ENCODE peak calls at places on chromosomes 2 and 18, in four cellular contexts. One of them, this sample, is unnamed.

GRCh38 chr2:240234503-240234951 is 94.1 kb upstream of the OTOS start:
- DNase-seq in upper lobe of right lung: peak; percentile 56
- DNase-seq in body of pancreas: no peak
- DNase-seq in IMR-90: peak; percentile 8
- DNase-seq in this sample: no peak

GRCh38 chr2:37679072-37679695 is 7.7 kb upstream of the CDC42EP3 start:
- DNase-seq in upper lobe of right lung: no peak
- DNase-seq in body of pancreas: no peak
- DNase-seq in IMR-90: no peak
- DNase-seq in this sample: no peak

GRCh38 chr2:152425765-152426710 is 91.1 kb downstream of the FMNL2 start:
- DNase-seq in IMR-90: no peak
- DNase-seq in upper lobe of right lung: no peak
- DNase-seq in body of pancreas: no peak
- DNase-seq in this sample: no peak

GRCh38 chr18:47296462-47296861 is 45.0 kb upstream of the SKOR2 start:
- DNase-seq in IMR-90: no peak
- DNase-seq in upper lobe of right lung: no peak
- DNase-seq in body of pancreas: no peak
- DNase-seq in this sample: no peak

GRCh38 chr18:7303306-7303705 is 72.4 kb downstream of the LRRC30 start:
- DNase-seq in body of pancreas: no peak
- DNase-seq in IMR-90: no peak
- DNase-seq in upper lobe of right lung: no peak
- DNase-seq in this sample: no peak

GRCh38 chr18:58183226-58183625 is 139.2 kb downstream of the NEDD4L start:
- DNase-seq in body of pancreas: peak; percentile 72
- DNase-seq in upper lobe of right lung: peak; percentile 70
- DNase-seq in IMR-90: no peak
- DNase-seq in this sample: no peak

GRCh38 chr2:109275120-109276040 is 146.4 kb downstream of the SH3RF3 start:
- DNase-seq in IMR-90: no peak
- DNase-seq in upper lobe of right lung: peak; percentile 61
- DNase-seq in body of pancreas: no peak
- DNase-seq in this sample: no peak

GRCh38 chr18:30328839-30329238 is 713.7 kb downstream of the DSC3 start:
- DNase-seq in body of pancreas: no peak
- DNase-seq in IMR-90: no peak
- DNase-seq in upper lobe of right lung: no peak
- DNase-seq in this sample: no peak

GRCh38 chr2:217414429-217414828 is 554.6 kb upstream of the TNP1 start:
- DNase-seq in body of pancreas: no peak
- DNase-seq in upper lobe of right lung: no peak
- DNase-seq in IMR-90: no peak
- DNase-seq in this sample: no peak

GRCh38 chr2:39419282-39420223 is 17.5 kb downstream of the MAP4K3 start:
- DNase-seq in IMR-90: peak; percentile 80
- DNase-seq in body of pancreas: no peak
- DNase-seq in upper lobe of right lung: no peak
- DNase-seq in this sample: no peak

GRCh38 chr2:122136071-122136470 is 380.6 kb downstream of the TSN start:
- DNase-seq in IMR-90: peak; percentile 21
- DNase-seq in upper lobe of right lung: no peak
- DNase-seq in body of pancreas: no peak
- DNase-seq in this sample: no peak

GRCh38 chr2:235238537-235238936 is 255.3 kb upstream of the AGAP1 start:
- DNase-seq in upper lobe of right lung: no peak
- DNase-seq in body of pancreas: peak; percentile 17
- DNase-seq in IMR-90: peak; percentile 46
- DNase-seq in this sample: no peak

GRCh38 chr18:22544626-22545025 is 126.9 kb upstream of the CTAGE1 start:
- DNase-seq in upper lobe of right lung: no peak
- DNase-seq in body of pancreas: no peak
- DNase-seq in IMR-90: no peak
- DNase-seq in this sample: no peak

GRCh38 chr2:85737481-85737880 is 16.3 kb upstream of the ATOH8 start:
- DNase-seq in IMR-90: peak; percentile 87
- DNase-seq in body of pancreas: peak; percentile 70
- DNase-seq in upper lobe of right lung: peak; percentile 63
- DNase-seq in this sample: no peak

GRCh38 chr2:205086689-205087088 is 541.4 kb downstream of the PARD3B start:
- DNase-seq in IMR-90: peak; percentile 38
- DNase-seq in upper lobe of right lung: no peak
- DNase-seq in body of pancreas: no peak
- DNase-seq in this sample: no peak

GRCh38 chr2:45007356-45007755 is 1.9 kb downstream of the SIX2 start:
- DNase-seq in IMR-90: no peak
- DNase-seq in body of pancreas: no peak
- DNase-seq in upper lobe of right lung: no peak
- DNase-seq in this sample: no peak

GRCh38 chr2:56754066-56754615 is 570.4 kb downstream of the CCDC85A start:
- DNase-seq in IMR-90: no peak
- DNase-seq in upper lobe of right lung: no peak
- DNase-seq in body of pancreas: peak; percentile 6
- DNase-seq in this sample: no peak

GRCh38 chr2:215529271-215529670 is 93.4 kb upstream of the FN1 start:
- DNase-seq in body of pancreas: no peak
- DNase-seq in upper lobe of right lung: no peak
- DNase-seq in IMR-90: peak; percentile 81
- DNase-seq in this sample: no peak

GRCh38 chr18:58194028-58194427 is 150.0 kb downstream of the NEDD4L start:
- DNase-seq in upper lobe of right lung: no peak
- DNase-seq in IMR-90: no peak
- DNase-seq in body of pancreas: peak; percentile 65
- DNase-seq in this sample: no peak

GRCh38 chr2:129160879-129161278 is 818.6 kb upstream of the RAB6C start:
- DNase-seq in IMR-90: no peak
- DNase-seq in upper lobe of right lung: no peak
- DNase-seq in body of pancreas: no peak
- DNase-seq in this sample: no peak

GRCh38 chr2:119246884-119247843 is 23.5 kb downstream of the STEAP3 start:
- DNase-seq in body of pancreas: no peak
- DNase-seq in upper lobe of right lung: peak; percentile 44
- DNase-seq in IMR-90: no peak
- DNase-seq in this sample: no peak

GRCh38 chr18:58207520-58208152 is 163.6 kb downstream of the NEDD4L start:
- DNase-seq in upper lobe of right lung: no peak
- DNase-seq in IMR-90: no peak
- DNase-seq in body of pancreas: no peak
- DNase-seq in this sample: no peak

GRCh38 chr18:33440384-33441043 is at the start of gene CCDC178:
- DNase-seq in body of pancreas: peak; percentile 56
- DNase-seq in upper lobe of right lung: peak; percentile 66
- DNase-seq in IMR-90: peak; percentile 4
- DNase-seq in this sample: no peak

GRCh38 chr18:45589559-45590041 is 25.7 kb upstream of the SLC14A2 start:
- DNase-seq in upper lobe of right lung: no peak
- DNase-seq in IMR-90: peak; percentile 91
- DNase-seq in body of pancreas: no peak
- DNase-seq in this sample: no peak

GRCh38 chr2:165634855-165635254 is 159.2 kb downstream of the GALNT3 start:
- DNase-seq in body of pancreas: peak; percentile 20
- DNase-seq in upper lobe of right lung: no peak
- DNase-seq in IMR-90: peak; percentile 5
- DNase-seq in this sample: no peak

GRCh38 chr2:105796131-105796638 is 51.5 kb downstream of the NCK2 start:
- DNase-seq in upper lobe of right lung: no peak
- DNase-seq in body of pancreas: no peak
- DNase-seq in IMR-90: no peak
- DNase-seq in this sample: no peak

GRCh38 chr2:74532222-74532621 is 2.5 kb downstream of the HTRA2 start:
- DNase-seq in body of pancreas: no peak
- DNase-seq in upper lobe of right lung: no peak
- DNase-seq in IMR-90: peak; percentile 66
- DNase-seq in this sample: peak; percentile 46

GRCh38 chr2:64405476-64406406 is 48.2 kb upstream of the LGALSL start:
- DNase-seq in IMR-90: peak; percentile 56
- DNase-seq in body of pancreas: no peak
- DNase-seq in upper lobe of right lung: no peak
- DNase-seq in this sample: no peak

GRCh38 chr2:26324903-26325302 is 21.0 kb upstream of the SELENOI start:
- DNase-seq in body of pancreas: no peak
- DNase-seq in upper lobe of right lung: no peak
- DNase-seq in IMR-90: no peak
- DNase-seq in this sample: no peak

DNA sequence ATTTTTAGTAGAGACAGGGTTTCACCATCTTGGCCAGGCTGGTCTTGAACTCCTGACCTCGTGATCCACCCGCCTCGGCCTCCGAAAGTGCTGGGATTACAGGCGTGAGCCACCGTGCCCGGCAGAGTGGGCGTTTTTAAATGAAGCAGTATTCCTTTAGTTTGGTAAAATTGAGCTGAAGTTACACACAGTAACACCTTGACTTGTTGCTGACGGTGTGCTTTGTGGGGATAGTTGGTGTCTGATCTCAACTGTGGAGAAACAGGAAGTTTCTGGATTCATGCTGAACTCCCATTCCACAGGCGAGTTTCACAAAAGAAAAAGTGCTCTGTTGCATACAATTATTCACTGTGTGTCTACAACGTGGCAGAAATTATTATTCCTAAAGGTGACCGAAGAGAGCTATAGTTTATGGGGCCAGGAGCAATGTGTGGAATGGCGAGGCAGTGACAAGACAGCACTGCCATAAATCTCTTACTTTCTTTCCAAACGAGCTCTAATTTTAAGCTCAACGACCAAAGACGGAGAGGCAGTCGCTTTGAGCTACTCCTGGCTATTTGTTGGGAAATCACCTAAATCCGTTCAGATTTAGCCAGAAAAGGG is 480 bp upstream of the CABYR start:
- DNase-seq in IMR-90: no peak
- DNase-seq in body of pancreas: no peak
- DNase-seq in upper lobe of right lung: no peak
- DNase-seq in this sample: no peak
- H3K4me3 ChIP-seq in IMR-90: peak overlapping the region; percentile 47
- H3K4me3 ChIP-seq in body of pancreas: peak overlapping the region; percentile 34
- H3K4me3 ChIP-seq in upper lobe of right lung: peak overlapping the region; percentile 60
- H3K4me3 ChIP-seq in this sample: peak overlapping the region; percentile 67

DNA sequence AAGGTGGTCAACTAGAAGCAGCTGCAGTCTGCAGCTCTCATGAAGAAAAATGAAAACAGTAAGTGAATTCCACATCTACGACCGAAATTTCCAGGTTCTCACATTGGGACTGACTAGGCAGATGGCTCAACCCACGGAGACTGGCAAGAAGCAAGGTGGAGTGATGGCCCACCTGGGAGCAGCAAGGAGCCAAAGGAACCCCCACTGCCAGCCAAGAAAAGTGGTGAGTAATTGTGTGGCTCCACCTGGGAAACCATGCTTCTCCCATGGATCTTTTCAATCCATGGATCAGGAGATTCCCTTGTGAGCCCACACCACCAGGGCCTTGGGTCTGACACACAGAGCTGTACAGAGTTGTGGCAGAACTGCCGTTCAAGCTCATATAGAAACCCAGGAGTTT is 64.0 kb downstream of the ZSWIM2 start:
- DNase-seq in IMR-90: no peak
- DNase-seq in upper lobe of right lung: no peak
- DNase-seq in body of pancreas: no peak
- DNase-seq in this sample: no peak
- H3K9me3 ChIP-seq in IMR-90: no peaks in the 10 kb centered on the region
- H3K9me3 ChIP-seq in upper lobe of right lung: peaks cover 6% of the 10 kb centered on the region
- H3K9me3 ChIP-seq in body of pancreas: peaks cover 4% of the 10 kb centered on the region
- H3K9me3 ChIP-seq in this sample: peaks cover 6% of the 10 kb centered on the region

GRCh38 chr18:72866901-72867701 is 686 bp downstream of the NETO1 start:
- DNase-seq in body of pancreas: no peak
- DNase-seq in upper lobe of right lung: no peak
- DNase-seq in IMR-90: no peak
- DNase-seq in this sample: no peak

GRCh38 chr18:72868666-72869661 is 1.2 kb upstream of the NETO1 start:
- DNase-seq in upper lobe of right lung: no peak
- DNase-seq in IMR-90: no peak
- DNase-seq in body of pancreas: no peak
- DNase-seq in this sample: no peak

GRCh38 chr18:72871091-72871490 is 3.3 kb upstream of the NETO1 start:
- DNase-seq in body of pancreas: no peak
- DNase-seq in IMR-90: peak; percentile 6
- DNase-seq in upper lobe of right lung: no peak
- DNase-seq in this sample: no peak

GRCh38 chr18:72867721-72868665 is at the start of gene NETO1:
- DNase-seq in body of pancreas: no peak
- DNase-seq in upper lobe of right lung: no peak
- DNase-seq in IMR-90: no peak
- DNase-seq in this sample: no peak

DNA sequence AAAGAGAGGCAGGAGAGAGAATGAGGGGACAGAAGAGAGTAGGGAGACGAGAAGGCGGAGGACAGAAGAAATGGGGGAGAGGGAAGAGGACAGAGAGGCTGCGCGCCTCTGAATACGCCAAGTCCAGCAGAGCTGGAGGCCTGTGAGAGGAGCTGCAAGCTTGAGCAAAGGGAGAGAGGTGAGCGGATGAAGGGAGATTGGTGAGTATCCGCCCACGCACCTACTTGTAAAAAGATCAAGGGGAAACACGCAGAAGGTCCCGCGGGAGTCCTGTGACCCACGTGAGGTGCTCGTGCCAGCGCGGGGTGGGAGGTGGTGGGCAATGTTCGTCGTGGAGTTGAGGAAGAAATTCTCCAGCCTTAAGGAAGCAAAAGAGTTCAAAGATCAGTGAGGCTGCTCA is 2.0 kb upstream of the NETO1 start:
- DNase-seq in body of pancreas: no peak
- DNase-seq in upper lobe of right lung: no peak
- DNase-seq in IMR-90: no peak
- DNase-seq in this sample: no peak
- H3K4me3 ChIP-seq in body of pancreas: no peak overlapping the region
- H3K4me3 ChIP-seq in upper lobe of right lung: no peak overlapping the region
- H3K4me3 ChIP-seq in IMR-90: no peak overlapping the region
- H3K4me3 ChIP-seq in this sample: no peak overlapping the region

GRCh38 chr2:604385-604784 is 72.8 kb downstream of the TMEM18 start:
- DNase-seq in body of pancreas: no peak
- DNase-seq in IMR-90: no peak
- DNase-seq in upper lobe of right lung: no peak
- DNase-seq in this sample: no peak

GRCh38 chr2:603869-604268 is 73.3 kb downstream of the TMEM18 start:
- DNase-seq in IMR-90: no peak
- DNase-seq in body of pancreas: no peak
- DNase-seq in upper lobe of right lung: no peak
- DNase-seq in this sample: no peak

GRCh38 chr2:601806-602455 is 75.3 kb downstream of the TMEM18 start:
- DNase-seq in IMR-90: no peak
- DNase-seq in upper lobe of right lung: no peak
- DNase-seq in body of pancreas: no peak
- DNase-seq in this sample: no peak

GRCh38 chr2:602571-603366 is 74.4 kb downstream of the TMEM18 start:
- DNase-seq in IMR-90: no peak
- DNase-seq in body of pancreas: no peak
- DNase-seq in upper lobe of right lung: no peak
- DNase-seq in this sample: no peak

DNA sequence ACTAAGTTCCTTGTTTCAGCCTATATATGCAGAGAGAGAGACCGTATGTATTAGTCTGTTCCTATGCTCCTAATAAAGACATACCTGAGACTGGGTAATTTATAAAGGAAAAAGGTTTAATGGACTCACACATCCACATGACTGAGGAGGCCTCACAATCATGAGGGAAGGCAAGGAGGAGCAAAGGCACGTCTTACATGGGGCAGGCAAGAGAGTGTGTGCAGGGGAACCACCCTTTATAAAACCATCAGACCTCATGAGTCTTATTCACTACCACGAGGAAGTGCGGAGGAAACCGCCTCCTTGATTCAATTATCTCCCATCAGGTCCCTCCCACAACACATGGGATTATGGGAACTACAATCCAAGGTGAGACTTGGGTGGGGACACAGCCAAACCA is 73.8 kb downstream of the TMEM18 start:
- DNase-seq in IMR-90: no peak
- DNase-seq in body of pancreas: no peak
- DNase-seq in upper lobe of right lung: no peak
- DNase-seq in this sample: no peak
- H3K9me3 ChIP-seq in IMR-90: peaks cover 36% of the 10 kb centered on the region
- H3K9me3 ChIP-seq in body of pancreas: no peaks in the 10 kb centered on the region
- H3K9me3 ChIP-seq in upper lobe of right lung: no peaks in the 10 kb centered on the region
- H3K9me3 ChIP-seq in this sample: no peaks in the 10 kb centered on the region